ENCODE peak calls at places on chromosomes 13 and 19, in eight cellular contexts. X, Y, F, I, L, V, G and R are unnamed samples.

GRCh38 chr19:41921280-41922219 is 6.7 kb downstream of the ERFL start:
- ATAC-seq in V (no peak), F (peak), X (no peak), I (peak), G (no peak), Y (no peak), L (no peak), R (no peak)

GRCh38 chr13:30978981-30979956 is 46.8 kb downstream of the TEX26 start:
- ATAC-seq in L (no peak), G (no peak), X (peak), Y (peak), V (no peak), I (peak), F (no peak), R (no peak)

GRCh38 chr19:54462072-54462712 is 1.4 kb downstream of the LENG9 start:
- ATAC-seq in L (no peak), G (no peak), F (no peak), X (no peak), I (no peak), Y (no peak), V (no peak), R (no peak)

GRCh38 chr19:30174357-30174645 is 197.9 kb upstream of the ZNF536 start:
- ATAC-seq in V (no peak), Y (peak), F (no peak), L (no peak), G (peak), I (no peak), X (no peak), R (no peak)

GRCh38 chr13:113803409-113804016 is 44.5 kb downstream of the TMEM255B start:
- ATAC-seq in Y (no peak), G (no peak), V (no peak), I (no peak), X (no peak), F (no peak), L (no peak), R (no peak)

GRCh38 chr19:46133101-46133627 is 8.7 kb upstream of the IGFL3 start:
- ATAC-seq in Y (peak), I (peak), G (peak), V (peak), F (no peak), L (peak), X (no peak), R (no peak)

GRCh38 chr13:36788276-36788675 is 30.7 kb upstream of the RFXAP start:
- ATAC-seq in G (no peak), Y (no peak), I (no peak), L (no peak), F (no peak), X (no peak), V (no peak), R (no peak)

GRCh38 chr19:2695288-2695866 is 7.1 kb downstream of the GNG7 start:
- ATAC-seq in I (no peak), X (peak), L (peak), V (no peak), Y (peak), G (peak), F (no peak), R (peak)

GRCh38 chr13:48094404-48094780 is 512 bp downstream of the MED4 start:
- ATAC-seq in F (peak), X (peak), G (no peak), V (peak), L (peak), I (peak), Y (peak), R (no peak)

GRCh38 chr19:57348136-57348535 is 2.9 kb upstream of the ZNF304 start:
- ATAC-seq in G (no peak), V (peak), F (no peak), L (no peak), I (no peak), Y (no peak), X (no peak), R (no peak)

GRCh38 chr13:48251616-48252081 is 18.6 kb downstream of the ITM2B start:
- ATAC-seq in V (peak), F (no peak), G (no peak), I (no peak), L (peak), X (peak), Y (peak), R (peak)

GRCh38 chr13:92959790-92960189 is 266.8 kb upstream of the GPC6 start:
- ATAC-seq in I (no peak), Y (no peak), G (no peak), L (no peak), F (no peak), X (no peak), V (no peak), R (no peak)

GRCh38 chr19:1768918-1769644 is 15.8 kb downstream of the ONECUT3 start:
- ATAC-seq in I (no peak), G (no peak), L (no peak), Y (no peak), X (no peak), F (no peak), V (no peak), R (no peak)

GRCh38 chr19:54882758-54883157 is 8.7 kb downstream of the FCAR start:
- ATAC-seq in G (no peak), V (no peak), X (no peak), Y (no peak), L (no peak), I (no peak), F (no peak), R (no peak)

DNA sequence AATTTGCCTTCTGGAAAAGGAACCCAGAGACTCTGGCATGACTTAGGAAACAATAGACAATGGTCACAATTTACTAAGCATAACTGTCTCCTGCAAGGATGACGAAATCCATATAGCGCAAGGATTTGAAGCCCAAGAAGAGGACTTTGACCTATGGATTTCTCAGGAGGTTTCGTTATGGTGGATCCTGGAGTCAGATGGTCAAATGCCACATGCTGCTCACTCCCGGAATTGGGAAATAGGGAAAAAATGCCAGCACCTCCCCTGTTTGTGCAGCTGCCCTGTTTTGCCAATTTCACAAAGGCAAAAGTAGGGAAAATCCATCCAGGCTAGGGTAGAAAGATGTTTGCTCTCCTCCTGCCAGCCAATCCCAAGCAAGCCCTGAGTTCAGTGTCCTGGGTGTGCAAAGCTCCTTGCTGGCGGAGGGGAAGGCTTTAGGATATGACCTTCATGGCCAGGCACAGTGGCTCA is 23.4 kb downstream of the RDH8 start:
- ATAC-seq in F (no peak), Y (peak), V (no peak), L (no peak), I (no peak), X (no peak), G (peak), R (no peak)
- H3K4me3 ChIP-seq in F (no peak), Y (no peak), V (no peak), L (no peak), I (no peak), X (no peak), G (no peak), R (no peak)

DNA sequence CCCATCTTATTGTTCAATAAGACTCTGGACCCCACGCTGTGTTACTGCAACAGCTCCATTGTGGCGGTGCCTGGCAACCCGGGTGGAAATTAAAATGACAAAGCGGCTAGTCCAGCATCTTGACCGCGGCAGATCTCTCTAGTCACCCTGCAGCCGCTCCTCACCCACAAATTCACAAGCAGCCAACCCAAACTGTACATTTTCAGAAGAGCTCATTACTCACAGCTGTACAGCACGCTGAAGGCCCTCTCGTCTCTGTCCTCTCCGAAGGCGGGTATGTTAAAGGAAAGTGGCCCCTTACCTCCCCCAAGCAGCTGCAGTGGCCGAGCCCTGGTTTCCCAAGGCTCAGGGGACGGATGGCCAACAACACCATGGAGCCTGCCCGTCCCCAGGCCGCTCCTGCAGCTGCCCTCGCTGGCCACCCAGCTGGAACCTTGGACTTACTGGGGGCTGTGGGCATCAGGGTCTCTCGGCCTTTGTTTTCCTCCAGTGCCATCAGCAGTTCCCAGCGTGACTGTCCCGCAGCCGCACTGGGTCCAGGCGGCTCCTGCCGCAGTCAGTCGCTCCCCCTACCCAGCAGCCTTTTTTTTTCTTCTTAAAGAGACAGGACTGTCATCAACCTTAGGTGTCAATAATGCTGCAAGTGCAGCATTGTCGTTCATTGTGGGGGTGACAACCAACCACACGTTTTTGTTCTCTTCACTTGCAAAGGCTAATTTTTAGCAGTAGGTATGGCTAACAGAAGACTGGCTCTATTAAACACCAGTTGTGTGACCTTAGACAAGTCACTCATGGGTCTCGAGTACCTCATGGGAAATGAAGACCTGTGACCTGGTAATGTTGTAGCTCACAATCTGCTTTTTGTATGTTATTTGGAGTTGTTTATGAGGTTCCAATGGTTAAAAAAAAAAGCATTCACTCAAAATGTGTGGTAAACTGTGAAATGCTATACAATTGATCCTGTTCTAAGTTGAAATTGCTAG is at the start of gene SACS:
- ATAC-seq in G (peak), V (peak), I (peak), Y (peak), X (peak), L (peak), F (no peak), R (peak)
- H3K4me3 ChIP-seq in G (peak), V (peak), I (peak), Y (peak), X (peak), L (peak), F (no peak), R (peak)

GRCh38 chr13:53782400-53783030 is 753.9 kb downstream of the OLFM4 start:
- ATAC-seq in X (peak), G (peak), F (no peak), I (peak), L (peak), Y (peak), V (peak), R (peak)
- H3K4me3 ChIP-seq in X (peak), G (no peak), F (no peak), I (peak), L (no peak), Y (no peak), V (peak), R (peak)

DNA sequence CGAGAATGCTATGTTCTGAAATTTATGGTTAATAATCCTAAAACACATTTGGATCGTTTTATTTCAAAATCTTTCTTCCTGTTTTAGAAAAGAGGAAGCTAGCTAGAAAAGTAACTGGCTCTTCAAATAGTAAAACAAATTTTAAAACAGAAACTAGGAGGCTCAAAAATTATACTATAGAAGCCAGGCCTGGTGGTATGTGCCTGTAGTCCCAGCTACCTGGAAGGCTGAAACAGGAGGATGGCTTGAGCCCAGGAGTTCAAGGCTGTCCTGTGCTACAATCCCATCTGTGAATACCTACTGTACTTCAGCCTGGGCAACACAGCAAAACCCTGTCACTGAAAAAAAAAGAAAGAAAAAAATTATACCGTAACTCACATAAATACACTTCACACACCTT is 57.9 kb downstream of the ELF1 start:
- ATAC-seq in G (no peak), X (no peak), V (peak), Y (peak), L (no peak), F (no peak), I (no peak), R (no peak)
- H3K4me3 ChIP-seq in G (no peak), X (no peak), V (no peak), Y (no peak), L (no peak), F (no peak), I (no peak), R (no peak)

DNA sequence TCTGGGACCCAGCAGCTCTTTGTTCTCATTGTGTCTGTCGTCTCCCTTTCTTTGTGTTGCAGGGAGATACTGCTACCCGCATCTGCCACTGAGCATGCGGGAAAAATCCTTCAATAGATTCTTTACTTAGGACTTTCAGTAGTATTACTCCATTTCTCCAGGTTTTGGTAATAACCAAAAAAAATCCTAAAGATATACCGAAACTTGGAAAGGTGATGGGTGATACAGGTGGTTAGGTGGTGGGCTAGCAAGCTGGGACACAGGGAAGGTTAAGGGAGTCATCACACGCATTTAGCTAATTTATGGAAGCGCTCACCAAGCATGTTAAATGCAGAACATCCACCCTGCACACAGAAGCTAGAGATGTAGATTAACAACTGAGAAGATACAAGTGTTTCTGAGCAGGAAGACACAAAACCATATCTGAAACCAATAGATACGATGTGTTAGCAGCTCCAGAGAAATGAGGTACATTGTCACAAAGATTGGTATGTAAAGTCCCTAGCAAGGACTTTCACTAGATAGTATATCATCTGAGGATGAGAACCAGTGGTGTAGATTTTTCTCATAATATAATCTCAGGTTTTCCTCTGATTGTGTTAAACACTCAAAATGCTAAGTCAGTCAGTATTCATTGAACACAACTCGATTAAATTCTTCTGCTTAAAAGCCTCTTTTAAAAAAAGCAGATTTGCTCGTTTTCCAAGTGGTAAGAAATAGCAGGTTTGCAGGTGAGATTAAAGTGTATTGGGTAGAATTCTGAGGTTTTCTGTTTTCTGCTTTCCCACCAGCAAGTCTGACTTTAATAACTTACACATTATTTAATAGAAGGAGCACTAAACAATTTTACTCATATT is 1.3 kb upstream of the SLAIN1 start:
- ATAC-seq in V (no peak), G (no peak), L (no peak), I (peak), Y (no peak), X (no peak), F (no peak), R (no peak)
- H3K4me3 ChIP-seq in V (peak), G (no peak), L (peak), I (peak), Y (no peak), X (peak), F (peak), R (peak)

GRCh38 chr19:16075430-16076153 is 703 bp upstream of the TPM4 start:
- ATAC-seq in Y (no peak), I (no peak), G (no peak), L (no peak), X (no peak), F (no peak), V (no peak), R (no peak)

GRCh38 chr19:16071072-16071691 is 5.1 kb upstream of the TPM4 start:
- ATAC-seq in Y (no peak), V (no peak), X (no peak), F (no peak), I (no peak), G (no peak), L (no peak), R (no peak)

GRCh38 chr19:16073988-16074387 is 2.3 kb upstream of the TPM4 start:
- ATAC-seq in I (no peak), G (no peak), Y (no peak), X (no peak), L (no peak), V (no peak), F (no peak), R (no peak)

GRCh38 chr19:16074488-16075365 is 1.6 kb upstream of the TPM4 start:
- ATAC-seq in X (no peak), L (no peak), F (no peak), I (no peak), Y (no peak), G (no peak), V (no peak), R (no peak)

DNA sequence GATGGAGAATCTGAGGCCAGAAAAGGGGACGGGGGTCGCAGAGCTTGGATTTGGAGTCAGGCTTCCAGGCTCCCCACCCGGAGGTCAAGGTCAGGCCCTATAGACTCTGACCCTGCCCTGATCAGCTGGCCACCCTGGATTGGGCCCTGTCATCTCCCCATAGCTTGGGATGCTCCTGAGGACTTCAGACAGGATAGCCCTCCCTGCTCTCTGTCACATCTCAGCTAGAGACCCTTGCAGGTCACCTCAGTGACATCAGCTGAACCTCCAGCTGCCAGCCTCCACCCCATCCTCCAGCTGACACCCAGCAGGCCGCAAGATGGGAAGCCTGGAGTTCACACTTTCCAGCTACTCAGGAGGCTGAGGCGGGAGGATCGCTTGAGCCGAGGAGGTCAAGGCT is 2.8 kb upstream of the TPM4 start:
- ATAC-seq in V (no peak), X (no peak), F (no peak), Y (no peak), L (no peak), G (no peak), I (no peak), R (no peak)
- H3K4me3 ChIP-seq in V (no peak), X (no peak), F (no peak), Y (no peak), L (no peak), G (no peak), I (no peak), R (no peak)

GRCh38 chr13:98678741-98679140 is 73.7 kb downstream of the SLC15A1 start:
- ATAC-seq in G (no peak), F (no peak), V (no peak), Y (no peak), I (no peak), X (no peak), L (no peak), R (no peak)
- H3K4me3 ChIP-seq in G (no peak), F (no peak), V (no peak), Y (no peak), I (no peak), X (no peak), L (no peak), R (no peak)

DNA sequence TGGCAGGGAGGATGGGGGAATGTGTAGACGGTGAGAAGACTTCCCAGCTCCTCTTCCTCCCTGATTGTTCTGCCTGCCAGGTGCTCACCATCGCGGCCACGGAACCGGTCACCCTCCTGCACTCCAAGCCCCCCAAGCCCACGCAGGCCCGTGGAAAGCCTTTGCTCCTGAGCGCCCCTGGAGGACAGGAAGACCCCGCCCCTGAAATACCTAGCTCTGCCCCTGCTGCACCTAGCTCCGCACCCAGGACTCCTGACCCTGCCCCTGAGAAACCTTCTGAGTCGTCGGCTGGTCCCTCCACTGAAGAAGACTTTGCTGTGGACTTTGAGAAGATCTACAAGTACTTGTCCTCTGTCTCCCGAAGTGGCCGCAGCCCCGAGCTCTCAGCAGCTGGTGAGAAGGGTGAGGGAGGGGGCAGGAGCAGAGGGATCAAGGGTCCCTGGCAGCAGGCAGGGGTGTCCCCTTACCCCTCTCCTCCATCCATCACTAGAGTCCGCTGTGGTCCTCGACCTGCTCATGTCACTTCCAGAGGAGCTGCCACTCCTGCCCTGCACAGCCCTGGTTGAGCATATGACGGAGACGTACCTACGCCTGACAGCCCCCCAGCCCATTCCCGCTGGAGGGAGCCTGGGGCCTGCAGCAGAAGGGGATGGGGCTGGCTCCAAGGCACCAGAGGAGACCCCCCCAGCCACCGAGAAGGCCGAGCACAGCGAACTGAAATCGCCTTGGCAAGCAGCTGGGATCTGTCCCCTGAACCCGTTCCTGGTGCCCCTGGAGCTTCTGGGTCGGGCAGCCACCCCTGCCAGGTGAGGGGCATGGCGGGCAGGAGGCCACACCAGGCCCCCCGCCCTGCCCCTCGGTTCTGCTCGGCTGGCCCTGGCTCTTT is 2.1 kb downstream of the SNAPC2 start:
- ATAC-seq in L (no peak), X (no peak), I (no peak), G (no peak), V (no peak), F (no peak), Y (no peak), R (no peak)
- H3K4me3 ChIP-seq in L (no peak), X (peak), I (no peak), G (no peak), V (peak), F (no peak), Y (no peak), R (no peak)